ENCODE peak calls at places on chromosome 22, in six cellular contexts. W is right atrium auricular region, D is mesendoderm, A is H1, V is colonic mucosa, R is right cardiac atrium. L is an unnamed sample.
A peak's percentile ranks its signal among the peaks of the same experiment; 100 is the strongest.

GRCh38 chr22:47778160-47778658 is 1015.8 kb downstream of the TBC1D22A start:
- DNase-seq in R (no peak), D (no peak), W (no peak), V (no peak), A (no peak), L (no peak)

GRCh38 chr22:46573781-46574437 is 36.5 kb upstream of the CELSR1 start:
- DNase-seq in W (no peak), V (no peak), D (no peak), A (no peak), R (peak; percentile 58), L (no peak)

GRCh38 chr22:48940266-48940987 is 887.2 kb downstream of the BRD1 start:
- DNase-seq in V (peak; percentile 4), R (no peak), A (no peak), W (peak; percentile 49), D (no peak), L (peak; percentile 88)

GRCh38 chr22:23149743-23150238 is 4.5 kb downstream of the RAB36 start:
- DNase-seq in V (no peak), D (no peak), A (no peak), R (no peak), W (no peak), L (no peak)

GRCh38 chr22:40247976-40248375 is 70.3 kb downstream of the TNRC6B start:
- DNase-seq in D (no peak), A (no peak), W (no peak), R (no peak), V (no peak), L (no peak)

GRCh38 chr22:26431151-26431995 is 2.3 kb downstream of the ASPHD2 start:
- DNase-seq in V (no peak), R (no peak), W (no peak), D (no peak), A (no peak), L (no peak)

GRCh38 chr22:43826142-43827093 is 14.3 kb upstream of the EFCAB6 start:
- DNase-seq in A (no peak), W (no peak), V (no peak), R (peak; percentile 68), D (no peak), L (no peak)

GRCh38 chr22:28132466-28132865 is 213.4 kb upstream of the PITPNB start:
- DNase-seq in D (no peak), A (no peak), W (no peak), R (no peak), V (no peak), L (no peak)

GRCh38 chr22:44394246-44395115 is 81.7 kb upstream of the SHISAL1 start:
- DNase-seq in A (no peak), V (no peak), D (no peak), W (no peak), R (no peak), L (no peak)

GRCh38 chr22:49400866-49401598 is 426.6 kb downstream of the BRD1 start:
- DNase-seq in D (no peak), W (peak; percentile 26), A (no peak), V (peak; percentile 7), R (no peak), L (no peak)

GRCh38 chr22:38314140-38314991 is 2.9 kb downstream of the CSNK1E start:
- DNase-seq in R (peak; percentile 42), A (no peak), W (no peak), D (peak; percentile 27), V (no peak), L (no peak)

GRCh38 chr22:49381595-49382450 is 445.9 kb downstream of the BRD1 start:
- DNase-seq in D (no peak), A (no peak), V (no peak), R (no peak), W (peak; percentile 16), L (peak; percentile 81)

GRCh38 chr22:23286296-23286695 is 106.0 kb downstream of the BCR start:
- DNase-seq in R (peak; percentile 22), W (no peak), A (no peak), D (no peak), V (no peak), L (no peak)

GRCh38 chr22:42928969-42929837 is 72.1 kb upstream of the ARFGAP3 start:
- DNase-seq in W (peak; percentile 84), R (peak; percentile 78), V (no peak), D (no peak), A (no peak), L (no peak)

GRCh38 chr22:49276567-49276966 is 551.1 kb downstream of the BRD1 start:
- DNase-seq in W (no peak), D (no peak), A (no peak), V (no peak), R (no peak), L (no peak)

GRCh38 chr22:35409783-35410662 is 10.1 kb downstream of the MCM5 start:
- DNase-seq in V (no peak), R (no peak), D (no peak), W (peak; percentile 63), A (no peak), L (no peak)

GRCh38 chr22:42711281-42711731 is 9.4 kb downstream of the A4GALT start:
- DNase-seq in A (no peak), R (no peak), W (no peak), V (no peak), D (no peak), L (no peak)

GRCh38 chr22:19422440-19423301 is 8.9 kb downstream of the HIRA start:
- DNase-seq in D (peak; percentile 37), R (no peak), A (no peak), V (no peak), W (no peak), L (no peak)

GRCh38 chr22:39253427-39254070 is 8.8 kb upstream of the PDGFB start:
- DNase-seq in A (no peak), W (peak; percentile 75), D (peak; percentile 86), V (peak; percentile 52), R (peak; percentile 83), L (no peak)

GRCh38 chr22:29259253-29259899 is 8.4 kb downstream of the RHBDD3 start:
- DNase-seq in W (peak; percentile 23), D (peak; percentile 61), R (no peak), V (no peak), A (no peak), L (no peak)

GRCh38 chr22:22040908-22041307 is 58.3 kb upstream of the TOP3B start:
- DNase-seq in W (no peak), V (no peak), D (no peak), A (no peak), R (no peak), L (no peak)

GRCh38 chr22:38238519-38239051 is 34.2 kb downstream of the TMEM184B start:
- DNase-seq in W (no peak), D (no peak), R (no peak), V (no peak), A (no peak), L (no peak)

DNA sequence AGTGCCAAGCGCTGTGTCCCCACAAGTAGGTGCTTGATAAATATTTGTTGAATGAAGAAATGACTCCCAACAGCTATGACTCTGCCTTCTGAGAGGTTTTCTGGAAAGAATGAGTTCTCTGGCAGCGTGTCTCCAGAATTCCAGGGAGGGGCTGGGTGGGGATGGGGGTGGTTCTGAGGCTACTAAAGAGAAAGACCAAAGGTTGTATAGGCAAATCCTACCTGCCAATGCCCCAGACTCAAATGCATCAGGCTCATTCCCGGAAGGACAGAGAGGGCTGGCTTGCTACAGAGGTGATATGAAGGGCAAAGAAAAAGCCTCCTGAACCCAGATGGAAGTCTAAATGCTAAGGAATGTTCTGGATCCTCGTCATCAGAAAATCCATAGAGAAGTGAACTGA is 1.9 kb downstream of the DUSP18 start:
- DNase-seq in D (no peak), V (peak; percentile 61), R (no peak), A (no peak), W (no peak), L (no peak)
- H3K4me1 ChIP-seq in D (no peaks in the 10 kb centered on the region), V (no peaks in the 10 kb centered on the region), R (no peaks in the 10 kb centered on the region), A (no peaks in the 10 kb centered on the region), W (no peaks in the 10 kb centered on the region), L (peaks cover 22% of the 10 kb centered on the region)

GRCh38 chr22:50468626-50469025 is 6.2 kb downstream of the SBF1 start:
- DNase-seq in A (no peak), V (no peak), W (no peak), R (no peak), D (no peak), L (no peak)
- H3K4me1 ChIP-seq in A (peaks cover 11% of the 10 kb centered on the region), V (peaks cover 41% of the 10 kb centered on the region), W (no peaks in the 10 kb centered on the region), R (peaks cover 10% of the 10 kb centered on the region), D (peaks cover 12% of the 10 kb centered on the region), L (peaks cover 59% of the 10 kb centered on the region)

GRCh38 chr22:24423519-24424000 is 3.8 kb upstream of the ADORA2A start:
- DNase-seq in V (peak; percentile 60), W (no peak), R (peak; percentile 84), D (peak; percentile 42), A (no peak), L (no peak)
- H3K4me1 ChIP-seq in V (no peaks in the 10 kb centered on the region), W (no peaks in the 10 kb centered on the region), R (peaks cover 6% of the 10 kb centered on the region), D (no peaks in the 10 kb centered on the region), A (peaks cover 27% of the 10 kb centered on the region), L (peaks cover 19% of the 10 kb centered on the region)

GRCh38 chr22:37220543-37220968 is 8.3 kb upstream of the SSTR3 start:
- DNase-seq in W (no peak), V (no peak), R (no peak), D (no peak), A (no peak), L (no peak)
- H3K4me1 ChIP-seq in W (no peaks in the 10 kb centered on the region), V (no peaks in the 10 kb centered on the region), R (no peaks in the 10 kb centered on the region), D (peaks cover 3% of the 10 kb centered on the region), A (no peaks in the 10 kb centered on the region), L (no peaks in the 10 kb centered on the region)

GRCh38 chr22:41408665-41409064 is 26.9 kb downstream of the TEF start:
- DNase-seq in V (no peak), A (no peak), W (no peak), D (no peak), R (peak; percentile 30), L (no peak)
- H3K4me1 ChIP-seq in V (peaks cover 6% of the 10 kb centered on the region), A (peaks cover 13% of the 10 kb centered on the region), W (no peaks in the 10 kb centered on the region), D (no peaks in the 10 kb centered on the region), R (peaks cover 9% of the 10 kb centered on the region), L (peaks cover 40% of the 10 kb centered on the region)

DNA sequence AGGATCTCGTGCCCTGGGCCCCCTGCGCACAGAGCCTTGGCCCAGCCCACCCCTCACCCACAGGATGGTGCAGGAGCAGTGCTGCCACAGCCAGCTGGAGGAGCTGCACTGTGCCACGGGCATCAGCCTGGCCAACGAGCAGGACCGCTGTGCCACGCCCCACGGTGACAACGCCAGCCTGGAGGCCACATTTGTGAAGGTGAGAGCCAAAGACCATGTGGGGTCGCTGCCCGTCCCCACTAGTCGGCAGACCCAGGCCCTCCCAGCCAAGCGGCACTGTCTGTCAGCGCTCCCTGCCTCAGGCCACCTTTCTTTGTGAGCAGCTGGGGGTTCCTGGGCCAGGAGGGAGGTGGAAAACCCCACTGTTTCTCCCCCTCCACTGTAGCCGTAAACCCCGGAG is 22.8 kb downstream of the FBLN1 start:
- DNase-seq in R (no peak), D (no peak), A (no peak), W (no peak), V (no peak), L (no peak)
- H3K4me1 ChIP-seq in R (no peaks in the 10 kb centered on the region), D (no peaks in the 10 kb centered on the region), A (no peaks in the 10 kb centered on the region), W (no peaks in the 10 kb centered on the region), V (no peaks in the 10 kb centered on the region), L (peaks cover 75% of the 10 kb centered on the region)

GRCh38 chr22:17097062-17097461 is 12.3 kb downstream of the IL17RA start:
- DNase-seq in V (no peak), A (no peak), D (no peak), R (no peak), W (no peak), L (no peak)
- H3K4me1 ChIP-seq in V (no peaks in the 10 kb centered on the region), A (no peaks in the 10 kb centered on the region), D (no peaks in the 10 kb centered on the region), R (no peaks in the 10 kb centered on the region), W (no peaks in the 10 kb centered on the region), L (no peaks in the 10 kb centered on the region)

GRCh38 chr22:20547029-20547428 is 39.6 kb downstream of the MED15 start:
- DNase-seq in D (no peak), A (no peak), V (no peak), R (no peak), W (no peak), L (no peak)
- H3K4me1 ChIP-seq in D (no peaks in the 10 kb centered on the region), A (peaks cover 12% of the 10 kb centered on the region), V (peaks cover 4% of the 10 kb centered on the region), R (peaks cover 23% of the 10 kb centered on the region), W (no peaks in the 10 kb centered on the region), L (peaks cover 46% of the 10 kb centered on the region)

GRCh38 chr22:32827061-32827602 is 25.6 kb downstream of the TIMP3 start:
- DNase-seq in D (no peak), R (no peak), W (no peak), A (no peak), V (no peak), L (no peak)
- H3K4me1 ChIP-seq in D (peaks cover 2% of the 10 kb centered on the region), R (peaks cover 55% of the 10 kb centered on the region), W (no peaks in the 10 kb centered on the region), A (peaks cover 7% of the 10 kb centered on the region), V (no peaks in the 10 kb centered on the region), L (peaks cover 96% of the 10 kb centered on the region)

L was measured in vagina.